ENCODE peak calls at places on chromosomes 7 and 10, in eight cellular contexts. G, K, A, M, V, I, F and X are unnamed samples.

GRCh38 chr10:91691981-91692380 is 59.1 kb upstream of the PPP1R3C start:
- DNase-seq in I (no peak), K (no peak), V (no peak), M (no peak), G (no peak), F (no peak), A (no peak), X (no peak)

GRCh38 chr7:135467207-135467711 is 42.6 kb downstream of the CNOT4 start:
- DNase-seq in I (no peak), G (no peak), V (no peak), M (no peak), F (no peak), K (no peak), A (no peak), X (no peak)

GRCh38 chr7:28263622-28264266 is 83.1 kb upstream of the JAZF1 start:
- DNase-seq in K (no peak), A (no peak), G (no peak), I (no peak), F (no peak), M (no peak), V (no peak), X (no peak)

GRCh38 chr7:77254429-77254828 is 54.8 kb upstream of the FGL2 start:
- DNase-seq in A (no peak), F (no peak), K (no peak), G (no peak), M (no peak), I (no peak), V (no peak), X (no peak)

GRCh38 chr7:93159490-93159889 is 11.3 kb upstream of the SAMD9L start:
- DNase-seq in A (no peak), G (no peak), K (no peak), M (no peak), I (no peak), V (no peak), F (no peak), X (no peak)

GRCh38 chr7:112986256-112987031 is 100.2 kb downstream of the GPR85 start:
- DNase-seq in K (no peak), I (no peak), F (no peak), G (no peak), M (no peak), V (no peak), A (no peak), X (no peak)

GRCh38 chr7:7122033-7122478 is 60.3 kb upstream of the C1GALT1 start:
- DNase-seq in F (no peak), V (no peak), G (no peak), I (no peak), A (no peak), M (no peak), K (no peak), X (no peak)

GRCh38 chr7:98866765-98867164 is 3.0 kb downstream of the TMEM130 start:
- DNase-seq in I (no peak), K (no peak), M (no peak), V (no peak), F (peak), A (no peak), G (no peak), X (no peak)

GRCh38 chr7:158815046-158815445 is 14.3 kb downstream of the ESYT2 start:
- DNase-seq in V (no peak), K (no peak), F (no peak), M (no peak), G (no peak), A (no peak), I (no peak), X (no peak)

GRCh38 chr10:123619067-123619855 is 46.9 kb upstream of the GPR26 start:
- DNase-seq in G (no peak), F (no peak), V (no peak), A (no peak), I (no peak), K (no peak), M (no peak), X (no peak)

GRCh38 chr7:139763330-139763729 is 14.5 kb downstream of the HIPK2 start:
- DNase-seq in F (no peak), I (no peak), G (no peak), K (no peak), V (no peak), A (no peak), M (no peak), X (no peak)

GRCh38 chr7:73850781-73851207 is 8.5 kb upstream of the METTL27 start:
- DNase-seq in A (no peak), F (no peak), M (no peak), G (peak), V (peak), K (no peak), I (no peak), X (peak)

GRCh38 chr7:74006451-74007259 is 21.3 kb upstream of the ELN start:
- DNase-seq in V (no peak), I (no peak), A (no peak), M (no peak), F (no peak), G (no peak), K (peak), X (peak)

GRCh38 chr7:141550694-141551079 is 523 bp upstream of the AGK start:
- DNase-seq in K (no peak), I (peak), M (peak), G (no peak), V (no peak), F (no peak), A (no peak), X (peak)

GRCh38 chr7:138625084-138625848 is 75.9 kb downstream of the SVOPL start:
- DNase-seq in A (no peak), K (no peak), I (no peak), M (no peak), G (no peak), F (no peak), V (no peak), X (no peak)

GRCh38 chr7:22651534-22652243 is 75.3 kb upstream of the IL6 start:
- DNase-seq in M (no peak), K (no peak), F (no peak), V (peak), G (no peak), I (no peak), A (no peak), X (peak)